ENCODE peak calls at places on chromosomes 4 and X, in ten cellular contexts. L is cardiac muscle cell; T is naive thymus-derived CD4-positive, alpha-beta T cell; G is thoracic aorta; N is left ventricle myocardium inferior; H is PC-9; F is mesendoderm; V is lung; E is hepatocyte; U is mesenchymal stem cell. S is an unnamed sample.

GRCh38 chr4:86855572-86855971 is 6.4 kb upstream of the SLC10A6 start:
- DNase-seq in L (peak; percentile 62), T (no peak), G (no peak), N (no peak), H (peak; percentile 24), F (no peak), V (no peak), E (peak; percentile 38), U (peak; percentile 71), S (peak; percentile 44)

GRCh38 chr4:53711916-53712315 is 120.6 kb upstream of the LNX1 start:
- DNase-seq in L (peak; percentile 39), T (no peak), G (no peak), N (no peak), H (no peak), F (no peak), V (no peak), E (no peak), U (no peak), S (no peak)

GRCh38 chrX:16445166-16445752 is 204.7 kb upstream of the S100G start:
- DNase-seq in L (peak; percentile 31), T (peak; percentile 27), G (no peak), N (no peak), H (peak; percentile 17), F (peak; percentile 56), V (no peak), E (peak; percentile 48), U (peak; percentile 19), S (peak; percentile 27)

GRCh38 chr4:3286335-3287175 is 6.3 kb upstream of the RGS12 start:
- DNase-seq in L (no peak), T (no peak), G (no peak), N (no peak), H (no peak), F (no peak), V (no peak), E (no peak), U (no peak), S (no peak)

GRCh38 chrX:37350034-37350365 is 836 bp downstream of the PRRG1 start:
- DNase-seq in L (peak; percentile 30), T (no peak), G (no peak), N (no peak), H (no peak), F (no peak), V (no peak), E (peak; percentile 48), U (peak; percentile 43), S (no peak)

GRCh38 chr4:176404591-176404990 is 84.8 kb downstream of the SPCS3 start:
- DNase-seq in L (no peak), T (no peak), G (no peak), N (no peak), H (no peak), F (no peak), V (no peak), E (no peak), U (peak; percentile 26), S (peak; percentile 52)

GRCh38 chrX:104806346-104806745 is 240.3 kb downstream of the IL1RAPL2 start:
- DNase-seq in L (no peak), T (no peak), G (no peak), N (no peak), H (peak; percentile 27), F (peak; percentile 19), V (no peak), E (no peak), U (no peak), S (no peak)

GRCh38 chr4:20723019-20723418 is 22.8 kb downstream of the PACRGL start:
- DNase-seq in L (peak; percentile 10), T (no peak), G (no peak), N (no peak), H (no peak), F (no peak), V (no peak), E (no peak), U (no peak), S (peak; percentile 11)

GRCh38 chrX:121103381-121103780 is 56.0 kb downstream of the GLUD2 start:
- DNase-seq in L (peak; percentile 5), T (no peak), G (no peak), N (no peak), H (no peak), F (no peak), V (no peak), E (no peak), U (no peak), S (no peak)

GRCh38 chr4:1208970-1209704 is 36.8 kb upstream of the SPON2 start:
- DNase-seq in L (peak; percentile 69), T (no peak), G (no peak), N (peak; percentile 32), H (no peak), F (no peak), V (no peak), E (no peak), U (peak; percentile 40), S (no peak)

DNA sequence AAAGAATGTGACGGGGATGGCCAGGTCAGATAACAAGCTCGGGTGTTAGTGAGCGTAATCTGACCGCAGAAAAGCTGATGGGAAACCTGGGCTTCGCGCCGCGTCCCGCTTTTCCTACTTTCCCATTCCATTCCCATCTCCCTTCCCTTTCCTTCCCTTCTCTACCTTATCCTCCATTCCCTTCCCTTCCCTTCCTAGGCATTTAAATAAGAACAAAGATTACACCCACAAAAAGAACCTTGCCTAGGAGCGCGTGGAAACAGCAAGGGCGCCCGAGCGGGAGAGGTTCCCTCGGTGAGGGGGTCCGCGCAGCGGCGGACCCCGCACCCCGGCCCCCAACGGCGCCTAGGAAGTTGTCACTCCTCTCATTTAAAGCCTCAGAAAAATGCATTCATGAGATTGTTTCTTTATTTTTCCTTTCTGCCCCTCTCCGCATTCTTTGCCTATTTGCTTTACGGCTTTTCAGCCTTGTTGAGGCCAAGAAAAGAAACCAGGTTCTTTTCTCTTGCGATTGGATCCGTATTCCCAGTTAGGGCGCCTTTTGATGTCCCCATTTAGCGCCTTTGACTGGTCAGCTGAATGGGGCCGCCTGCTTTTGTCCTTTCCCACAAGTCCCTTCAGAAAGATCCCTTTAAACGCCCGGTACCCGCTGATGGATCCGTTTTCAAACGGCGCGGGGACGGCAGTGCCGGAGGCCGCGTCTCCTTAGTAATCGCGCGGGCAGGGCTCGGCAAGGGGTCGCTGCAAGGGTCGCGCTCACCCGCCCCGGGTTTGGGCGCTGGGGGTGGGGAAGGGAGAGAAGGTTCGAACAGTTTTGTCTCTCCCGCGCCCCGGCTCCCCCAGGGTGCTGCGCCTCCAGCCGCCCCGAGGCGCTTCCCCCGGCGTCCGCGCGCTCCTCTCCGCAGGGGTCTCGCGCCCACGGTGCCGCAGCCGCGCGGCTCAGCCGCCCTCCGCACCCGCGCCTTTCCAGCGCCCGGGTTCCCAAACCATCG is 54.1 kb upstream of the TMEM33 start:
- DNase-seq in L (no peak), T (no peak), G (no peak), N (no peak), H (no peak), F (peak; percentile 49), V (no peak), E (no peak), U (peak; percentile 28), S (no peak)
- H3K4me3 ChIP-seq in L (peak overlapping the region; percentile 18), T (no peak overlapping the region), G (peak overlapping the region; percentile 68), N (peak overlapping the region; percentile 58), H (no peak overlapping the region), F (no peak overlapping the region), V (no peak overlapping the region), E (peak overlapping the region; percentile 16), U (peak overlapping the region; percentile 70), S (no peak overlapping the region)

DNA sequence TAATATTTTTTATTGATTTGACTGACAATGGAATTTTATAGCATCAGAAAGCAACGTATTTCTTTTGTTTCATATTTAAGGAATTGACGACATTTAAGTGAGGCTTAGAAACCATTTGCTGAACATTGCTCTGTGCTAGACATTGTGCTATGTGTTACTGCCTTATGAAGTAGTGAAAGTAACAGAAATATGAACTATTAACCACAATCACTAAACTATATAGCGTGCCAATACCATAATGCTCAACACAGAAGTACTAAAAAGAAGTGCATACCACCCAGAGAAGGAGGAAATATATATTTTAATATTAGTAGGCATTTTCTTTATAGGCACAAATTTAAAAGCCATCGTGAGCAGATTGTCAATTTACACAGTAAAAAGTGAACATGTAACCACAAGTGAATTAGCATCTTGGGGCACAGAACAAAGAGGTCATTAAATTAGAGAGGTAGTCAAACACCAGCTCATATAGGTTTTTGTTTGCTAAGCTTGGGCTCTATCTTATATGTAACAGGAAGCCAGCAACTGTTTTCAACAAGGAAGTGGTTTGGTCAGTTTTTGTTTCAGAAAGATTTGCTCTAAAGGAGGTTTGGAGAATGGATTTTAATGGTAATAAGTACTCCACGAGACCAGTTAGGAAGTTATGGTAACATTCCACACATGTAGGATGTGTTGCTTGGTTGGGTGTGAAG is 270.7 kb downstream of the GRXCR1 start:
- DNase-seq in L (no peak), T (no peak), G (no peak), N (no peak), H (no peak), F (peak; percentile 29), V (no peak), E (no peak), U (no peak), S (no peak)
- H3K27ac ChIP-seq in L (no peak overlapping the region), T (no peak overlapping the region), G (no peak overlapping the region), N (no peak overlapping the region), H (no peak overlapping the region), F (no peak overlapping the region), V (no peak overlapping the region), E (no peak overlapping the region), U (no peak overlapping the region), S (no peak overlapping the region)

DNA sequence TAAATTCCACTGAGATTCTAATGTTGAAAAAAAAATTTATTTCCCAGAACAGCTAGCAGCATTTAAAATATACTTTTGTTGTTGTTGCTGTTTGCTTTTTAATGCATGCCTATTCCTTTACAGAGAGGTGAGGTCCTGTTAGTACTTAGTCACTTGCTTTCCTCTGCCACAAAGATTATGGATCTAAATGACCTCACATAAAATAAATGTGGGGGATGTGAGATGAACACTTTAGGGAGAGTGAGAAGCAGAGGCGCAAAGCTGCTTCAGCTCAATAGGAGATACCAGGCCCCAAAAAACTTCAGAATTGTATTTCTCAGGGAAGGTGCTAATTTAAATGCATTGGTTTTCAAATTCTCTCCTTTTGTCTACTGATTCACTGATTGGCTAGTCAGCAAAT is 4.0 kb downstream of the LDB2 start:
- DNase-seq in L (no peak), T (no peak), G (no peak), N (no peak), H (no peak), F (peak; percentile 81), V (no peak), E (no peak), U (peak; percentile 51), S (no peak)
- H3K4me3 ChIP-seq in L (no peak overlapping the region), T (no peak overlapping the region), G (no peak overlapping the region), N (peak overlapping the region; percentile 73), H (no peak overlapping the region), F (no peak overlapping the region), V (no peak overlapping the region), E (no peak overlapping the region), U (peak overlapping the region; percentile 93), S (no peak overlapping the region)

DNA sequence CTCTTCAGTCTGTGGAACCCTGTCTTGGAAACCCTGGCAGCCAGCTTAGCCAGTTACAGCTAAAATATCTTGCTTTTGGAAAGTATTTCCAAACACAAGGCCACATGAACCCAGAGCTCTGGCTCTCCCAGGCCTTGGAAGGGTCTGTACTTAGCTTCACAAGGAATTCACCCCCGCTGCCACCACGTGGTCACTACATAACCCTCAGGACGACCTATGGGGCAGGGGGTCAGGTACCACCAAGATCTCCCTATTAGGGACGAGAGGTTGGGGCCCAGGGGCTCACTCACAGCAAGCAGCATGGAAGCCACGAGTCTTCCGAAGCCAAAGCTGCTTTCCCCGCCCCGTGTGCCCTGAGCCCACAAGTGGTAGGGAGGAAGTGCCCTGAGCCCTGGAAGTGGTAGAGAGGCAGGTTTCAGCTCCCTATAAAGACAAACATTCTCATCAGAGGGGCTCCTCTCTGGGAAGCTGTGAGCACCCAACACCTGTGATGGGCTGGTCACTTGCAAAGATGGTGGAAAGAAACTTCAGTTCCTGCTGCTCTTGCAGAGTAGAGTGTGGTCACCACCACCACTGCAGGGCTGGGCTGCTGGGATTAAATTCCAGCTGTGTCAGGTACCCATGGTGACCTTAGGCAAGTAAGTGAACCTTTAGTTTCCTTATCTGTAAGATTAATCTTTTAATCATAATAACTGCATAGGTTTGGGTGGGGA is 4.7 kb upstream of the JAKMIP1 start:
- DNase-seq in L (no peak), T (no peak), G (no peak), N (no peak), H (no peak), F (peak; percentile 71), V (no peak), E (no peak), U (no peak), S (no peak)
- H3K27ac ChIP-seq in L (no peak overlapping the region), T (no peak overlapping the region), G (no peak overlapping the region), N (no peak overlapping the region), H (no peak overlapping the region), F (no peak overlapping the region), V (no peak overlapping the region), E (no peak overlapping the region), U (no peak overlapping the region), S (no peak overlapping the region)